ENCODE peak calls at places on chromosomes 5 and 9, in seven cellular contexts. One of them, this sample, is unnamed.

GRCh38 chr9:15999422-16000339 is 446.8 kb downstream of the CCDC171 start:
- DNase-seq in mesendoderm: peak; percentile 33
- DNase-seq in H1: no peak
- DNase-seq in IMR-90: peak; percentile 97
- DNase-seq in H9: no peak
- DNase-seq in mesenchymal stem cell: peak; percentile 94
- DNase-seq in neuronal stem cell: no peak
- DNase-seq in this sample: peak; percentile 52

GRCh38 chr5:80481019-80481893 is 6.6 kb upstream of the FAM151B start:
- DNase-seq in mesendoderm: peak; percentile 72
- DNase-seq in H1: no peak
- DNase-seq in IMR-90: peak; percentile 60
- DNase-seq in H9: peak; percentile 45
- DNase-seq in mesenchymal stem cell: peak; percentile 64
- DNase-seq in neuronal stem cell: no peak
- DNase-seq in this sample: peak; percentile 30

GRCh38 chr5:29077451-29077850 is 2039.1 kb upstream of the CDH9 start:
- DNase-seq in mesendoderm: peak; percentile 12
- DNase-seq in H1: no peak
- DNase-seq in IMR-90: no peak
- DNase-seq in H9: no peak
- DNase-seq in mesenchymal stem cell: no peak
- DNase-seq in neuronal stem cell: no peak
- DNase-seq in this sample: no peak

GRCh38 chr9:112200699-112201098 is 25.6 kb upstream of the SUSD1 start:
- DNase-seq in mesendoderm: no peak
- DNase-seq in H1: no peak
- DNase-seq in IMR-90: no peak
- DNase-seq in H9: no peak
- DNase-seq in mesenchymal stem cell: no peak
- DNase-seq in neuronal stem cell: no peak
- DNase-seq in this sample: no peak

GRCh38 chr9:35907732-35908483 is 1.4 kb upstream of the SPAAR start:
- DNase-seq in mesendoderm: peak; percentile 96
- DNase-seq in H1: peak; percentile 57
- DNase-seq in IMR-90: peak; percentile 88
- DNase-seq in H9: peak; percentile 77
- DNase-seq in mesenchymal stem cell: peak; percentile 93
- DNase-seq in neuronal stem cell: peak; percentile 50
- DNase-seq in this sample: peak; percentile 53

GRCh38 chr9:133273819-133274218 is 1.2 kb downstream of the ABO start:
- DNase-seq in mesendoderm: no peak
- DNase-seq in H1: no peak
- DNase-seq in IMR-90: no peak
- DNase-seq in H9: no peak
- DNase-seq in mesenchymal stem cell: no peak
- DNase-seq in neuronal stem cell: no peak
- DNase-seq in this sample: no peak

GRCh38 chr5:26582350-26583040 is 455.9 kb downstream of the CDH9 start:
- DNase-seq in mesendoderm: no peak
- DNase-seq in H1: no peak
- DNase-seq in IMR-90: no peak
- DNase-seq in H9: no peak
- DNase-seq in mesenchymal stem cell: peak; percentile 54
- DNase-seq in neuronal stem cell: no peak
- DNase-seq in this sample: no peak

GRCh38 chr9:77909306-77909705 is 122.3 kb downstream of the GNAQ start:
- DNase-seq in mesendoderm: no peak
- DNase-seq in H1: no peak
- DNase-seq in IMR-90: no peak
- DNase-seq in H9: no peak
- DNase-seq in mesenchymal stem cell: no peak
- DNase-seq in neuronal stem cell: no peak
- DNase-seq in this sample: no peak

GRCh38 chr9:33708441-33708840 is 86.9 kb upstream of the PRSS3 start:
- DNase-seq in mesendoderm: no peak
- DNase-seq in H1: no peak
- DNase-seq in IMR-90: no peak
- DNase-seq in H9: no peak
- DNase-seq in mesenchymal stem cell: no peak
- DNase-seq in neuronal stem cell: no peak
- DNase-seq in this sample: no peak

GRCh38 chr9:71758277-71758676 is 10.0 kb downstream of the CEMIP2 start:
- DNase-seq in mesendoderm: peak; percentile 55
- DNase-seq in H1: peak; percentile 55
- DNase-seq in IMR-90: no peak
- DNase-seq in H9: peak; percentile 78
- DNase-seq in mesenchymal stem cell: no peak
- DNase-seq in neuronal stem cell: no peak
- DNase-seq in this sample: peak; percentile 55

GRCh38 chr9:89449261-89449671 is 48.6 kb downstream of the SEMA4D start:
- DNase-seq in mesendoderm: no peak
- DNase-seq in H1: no peak
- DNase-seq in IMR-90: no peak
- DNase-seq in H9: no peak
- DNase-seq in mesenchymal stem cell: no peak
- DNase-seq in neuronal stem cell: no peak
- DNase-seq in this sample: no peak

GRCh38 chr5:149935431-149935901 is 9.1 kb downstream of the PDE6A start:
- DNase-seq in mesendoderm: no peak
- DNase-seq in H1: no peak
- DNase-seq in IMR-90: no peak
- DNase-seq in H9: no peak
- DNase-seq in mesenchymal stem cell: no peak
- DNase-seq in neuronal stem cell: no peak
- DNase-seq in this sample: no peak

GRCh38 chr5:163338-163620 is 28.0 kb upstream of the LRRC14B start:
- DNase-seq in mesendoderm: no peak
- DNase-seq in H1: no peak
- DNase-seq in IMR-90: no peak
- DNase-seq in H9: no peak
- DNase-seq in mesenchymal stem cell: no peak
- DNase-seq in neuronal stem cell: no peak
- DNase-seq in this sample: no peak

GRCh38 chr9:98037362-98037761 is 19.2 kb upstream of the NANS start:
- DNase-seq in mesendoderm: no peak
- DNase-seq in H1: no peak
- DNase-seq in IMR-90: peak; percentile 35
- DNase-seq in H9: no peak
- DNase-seq in mesenchymal stem cell: no peak
- DNase-seq in neuronal stem cell: no peak
- DNase-seq in this sample: no peak

GRCh38 chr5:61159841-61160240 is 2.4 kb downstream of the SMIM15 start:
- DNase-seq in mesendoderm: no peak
- DNase-seq in H1: no peak
- DNase-seq in IMR-90: no peak
- DNase-seq in H9: no peak
- DNase-seq in mesenchymal stem cell: no peak
- DNase-seq in neuronal stem cell: no peak
- DNase-seq in this sample: no peak

GRCh38 chr5:12343543-12343942 is 439.3 kb upstream of the CTNND2 start:
- DNase-seq in mesendoderm: no peak
- DNase-seq in H1: no peak
- DNase-seq in IMR-90: no peak
- DNase-seq in H9: no peak
- DNase-seq in mesenchymal stem cell: no peak
- DNase-seq in neuronal stem cell: no peak
- DNase-seq in this sample: no peak

GRCh38 chr5:51053361-51053760 is 329.9 kb upstream of the ISL1 start:
- DNase-seq in mesendoderm: no peak
- DNase-seq in H1: no peak
- DNase-seq in IMR-90: no peak
- DNase-seq in H9: no peak
- DNase-seq in mesenchymal stem cell: no peak
- DNase-seq in neuronal stem cell: no peak
- DNase-seq in this sample: no peak

DNA sequence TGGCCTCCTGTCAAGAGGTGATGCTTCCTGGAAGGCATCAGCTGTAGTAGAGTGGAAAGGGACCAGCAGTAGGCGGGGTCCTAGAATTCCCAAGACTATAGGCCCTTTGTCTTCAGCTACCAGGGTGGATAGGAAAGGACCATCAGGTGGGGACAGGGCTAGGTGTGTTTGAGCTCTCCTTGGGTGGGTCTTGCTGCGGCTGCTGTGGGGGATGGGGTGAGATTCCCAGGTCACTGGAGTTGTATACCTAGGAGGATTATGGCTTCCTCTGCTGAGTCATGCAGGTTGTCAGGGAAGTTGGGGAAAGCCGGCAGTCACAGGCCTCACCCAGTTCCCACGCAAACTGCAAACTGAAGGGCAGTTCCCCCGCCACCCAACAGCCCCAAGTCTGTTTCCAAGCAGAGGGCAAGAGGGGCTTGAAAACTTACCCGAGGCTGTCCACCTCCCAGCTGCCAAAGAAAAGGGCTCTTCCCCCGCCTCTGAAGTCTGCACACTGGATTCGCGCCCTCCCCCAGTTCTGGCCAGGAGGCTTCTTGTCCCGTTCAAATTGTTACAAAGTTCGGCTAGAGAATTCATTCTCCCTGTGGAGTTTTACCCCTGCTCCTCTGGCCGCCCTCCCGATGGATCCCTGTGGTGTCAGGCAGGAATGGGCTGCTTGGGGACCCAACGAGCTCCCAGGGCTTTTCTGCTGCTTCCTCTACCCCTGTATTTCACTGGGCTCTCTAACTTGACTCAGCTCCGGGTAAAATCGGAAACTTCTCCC is 23.0 kb upstream of the ECM2 start:
- DNase-seq in mesendoderm: no peak
- DNase-seq in H1: no peak
- DNase-seq in IMR-90: no peak
- DNase-seq in H9: no peak
- DNase-seq in mesenchymal stem cell: no peak
- DNase-seq in neuronal stem cell: no peak
- DNase-seq in this sample: no peak
- H2BK5ac ChIP-seq in mesendoderm: no peak overlapping the region
- H2BK5ac ChIP-seq in H1: peak overlapping the region; percentile 24
- H2BK5ac ChIP-seq in IMR-90: no peak overlapping the region
- H2BK5ac ChIP-seq in H9: no peak overlapping the region
- H2BK5ac ChIP-seq in mesenchymal stem cell: no peak overlapping the region
- H2BK5ac ChIP-seq in neuronal stem cell: no peak overlapping the region
- H2BK5ac ChIP-seq in this sample: no peak overlapping the region

GRCh38 chr9:82273121-82273520 is 284.5 kb downstream of the SPATA31D1 start:
- DNase-seq in mesendoderm: no peak
- DNase-seq in H1: no peak
- DNase-seq in IMR-90: peak; percentile 67
- DNase-seq in H9: no peak
- DNase-seq in mesenchymal stem cell: no peak
- DNase-seq in neuronal stem cell: no peak
- DNase-seq in this sample: no peak
- H2AK5ac ChIP-seq in mesendoderm: no peak overlapping the region
- H2AK5ac ChIP-seq in H1: no peak overlapping the region
- H2AK5ac ChIP-seq in IMR-90: peak overlapping the region; percentile 32
- H2AK5ac ChIP-seq in H9: no peak overlapping the region
- H2AK5ac ChIP-seq in mesenchymal stem cell: no peak overlapping the region
- H2AK5ac ChIP-seq in neuronal stem cell: no peak overlapping the region
- H2AK5ac ChIP-seq in this sample: no peak overlapping the region

GRCh38 chr5:172276214-172276613 is 7.3 kb downstream of the UBTD2 start:
- DNase-seq in mesendoderm: no peak
- DNase-seq in H1: no peak
- DNase-seq in IMR-90: peak; percentile 41
- DNase-seq in H9: no peak
- DNase-seq in mesenchymal stem cell: peak; percentile 88
- DNase-seq in neuronal stem cell: no peak
- DNase-seq in this sample: peak; percentile 57
- H3K27ac ChIP-seq in mesendoderm: no peak overlapping the region
- H3K27ac ChIP-seq in H1: no peak overlapping the region
- H3K27ac ChIP-seq in IMR-90: no peak overlapping the region
- H3K27ac ChIP-seq in H9: no peak overlapping the region
- H3K27ac ChIP-seq in mesenchymal stem cell: no peak overlapping the region
- H3K27ac ChIP-seq in neuronal stem cell: no peak overlapping the region
- H3K27ac ChIP-seq in this sample: peak overlapping the region; percentile 56

GRCh38 chr5:180468732-180469585 is 25.2 kb upstream of the CNOT6 start:
- DNase-seq in mesendoderm: no peak
- DNase-seq in H1: no peak
- DNase-seq in IMR-90: no peak
- DNase-seq in H9: no peak
- DNase-seq in mesenchymal stem cell: no peak
- DNase-seq in neuronal stem cell: no peak
- DNase-seq in this sample: no peak
- H2BK5ac ChIP-seq in mesendoderm: no peak overlapping the region
- H2BK5ac ChIP-seq in H1: no peak overlapping the region
- H2BK5ac ChIP-seq in IMR-90: no peak overlapping the region
- H2BK5ac ChIP-seq in H9: no peak overlapping the region
- H2BK5ac ChIP-seq in mesenchymal stem cell: no peak overlapping the region
- H2BK5ac ChIP-seq in neuronal stem cell: no peak overlapping the region
- H2BK5ac ChIP-seq in this sample: no peak overlapping the region

DNA sequence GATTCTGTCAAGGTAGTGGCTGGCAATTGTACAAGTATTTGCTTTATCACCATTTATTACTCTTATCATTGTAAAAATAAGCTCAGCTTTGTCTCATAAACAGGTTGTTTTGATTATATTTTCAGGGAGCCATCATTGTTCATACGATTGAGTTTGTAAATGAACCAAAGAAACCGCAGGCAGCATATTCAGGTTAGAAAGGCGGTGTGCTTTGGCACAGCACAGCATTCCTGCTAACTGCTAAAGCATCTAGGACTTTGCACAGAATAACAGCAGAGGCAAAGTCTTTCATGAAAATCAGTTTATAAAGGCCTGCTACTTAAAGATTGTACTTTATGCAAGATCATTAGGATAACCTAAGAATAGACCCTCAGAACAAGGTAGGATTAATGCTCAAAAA is 281.5 kb upstream of the SLC24A2 start:
- DNase-seq in mesendoderm: no peak
- DNase-seq in H1: no peak
- DNase-seq in IMR-90: no peak
- DNase-seq in H9: no peak
- DNase-seq in mesenchymal stem cell: no peak
- DNase-seq in neuronal stem cell: no peak
- DNase-seq in this sample: no peak
- H2AK5ac ChIP-seq in mesendoderm: no peak overlapping the region
- H2AK5ac ChIP-seq in H1: no peak overlapping the region
- H2AK5ac ChIP-seq in IMR-90: no peak overlapping the region
- H2AK5ac ChIP-seq in H9: no peak overlapping the region
- H2AK5ac ChIP-seq in mesenchymal stem cell: no peak overlapping the region
- H2AK5ac ChIP-seq in neuronal stem cell: no peak overlapping the region
- H2AK5ac ChIP-seq in this sample: no peak overlapping the region

DNA sequence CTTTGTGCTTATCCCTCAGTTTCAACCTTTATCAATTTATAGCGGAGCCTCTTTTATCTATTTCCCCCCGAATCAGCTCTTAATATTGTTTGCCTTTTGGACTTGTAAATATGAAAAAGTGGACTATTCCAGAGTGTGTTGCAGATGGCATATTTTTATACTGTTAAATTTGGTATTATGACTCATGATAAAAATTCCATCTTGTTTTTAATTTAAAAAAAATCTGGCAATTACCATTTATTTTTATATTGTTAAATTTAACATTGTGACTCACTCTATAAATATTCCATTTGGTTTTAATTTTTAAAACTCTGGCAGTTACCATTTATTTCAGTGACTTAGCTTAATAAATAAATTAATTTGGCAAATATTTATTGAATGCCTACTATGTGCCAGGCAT is 37.5 kb downstream of the RBM27 start:
- DNase-seq in mesendoderm: no peak
- DNase-seq in H1: no peak
- DNase-seq in IMR-90: peak; percentile 21
- DNase-seq in H9: no peak
- DNase-seq in mesenchymal stem cell: no peak
- DNase-seq in neuronal stem cell: no peak
- DNase-seq in this sample: no peak
- H3K27ac ChIP-seq in mesendoderm: no peak overlapping the region
- H3K27ac ChIP-seq in H1: no peak overlapping the region
- H3K27ac ChIP-seq in IMR-90: no peak overlapping the region
- H3K27ac ChIP-seq in H9: no peak overlapping the region
- H3K27ac ChIP-seq in mesenchymal stem cell: no peak overlapping the region
- H3K27ac ChIP-seq in neuronal stem cell: no peak overlapping the region
- H3K27ac ChIP-seq in this sample: no peak overlapping the region

GRCh38 chr5:174396541-174396940 is 327.8 kb upstream of the MSX2 start:
- DNase-seq in mesendoderm: no peak
- DNase-seq in H1: no peak
- DNase-seq in IMR-90: no peak
- DNase-seq in H9: no peak
- DNase-seq in mesenchymal stem cell: no peak
- DNase-seq in neuronal stem cell: no peak
- DNase-seq in this sample: no peak
- H2BK5ac ChIP-seq in mesendoderm: no peak overlapping the region
- H2BK5ac ChIP-seq in H1: no peak overlapping the region
- H2BK5ac ChIP-seq in IMR-90: no peak overlapping the region
- H2BK5ac ChIP-seq in H9: no peak overlapping the region
- H2BK5ac ChIP-seq in mesenchymal stem cell: no peak overlapping the region
- H2BK5ac ChIP-seq in neuronal stem cell: no peak overlapping the region
- H2BK5ac ChIP-seq in this sample: no peak overlapping the region

This sample was measured in trophoblast cell.